ENCODE peak calls at places on chromosomes 7 and 10, in five cellular contexts. Y is neuronal stem cell, V is H1, P is mesendoderm, K is H9. N is an unnamed sample.

GRCh38 chr10:7792541-7792940 is 4.6 kb downstream of the ATP5F1C start:
- DNase-seq in P (no peak), Y (no peak), V (no peak), K (no peak), N (no peak)

GRCh38 chr7:110336423-110336822 is 754.5 kb upstream of the LRRN3 start:
- DNase-seq in K (no peak), V (no peak), P (no peak), Y (no peak), N (no peak)

GRCh38 chr7:139739863-139740597 is 37.8 kb downstream of the HIPK2 start:
- DNase-seq in K (no peak), V (no peak), Y (no peak), P (no peak), N (no peak)

GRCh38 chr7:125670926-125671572 is 741.4 kb upstream of the POT1 start:
- DNase-seq in V (no peak), P (peak; percentile 53), K (no peak), Y (peak; percentile 21), N (no peak)

GRCh38 chr10:110399163-110400094 is 94.7 kb upstream of the SMNDC1 start:
- DNase-seq in V (no peak), P (no peak), K (no peak), Y (no peak), N (peak; percentile 99)

GRCh38 chr10:129968937-129969527 is 5.0 kb upstream of the EBF3 start:
- DNase-seq in V (no peak), P (peak; percentile 84), Y (peak; percentile 75), K (peak; percentile 85), N (peak; percentile 31)

GRCh38 chr10:100155936-100156335 is 29.9 kb downstream of the ERLIN1 start:
- DNase-seq in Y (no peak), V (no peak), P (no peak), K (no peak), N (no peak)

GRCh38 chr10:86524225-86524982 is 2.8 kb upstream of the WAPL start:
- DNase-seq in K (no peak), Y (no peak), V (no peak), P (no peak), N (no peak)

GRCh38 chr7:129864042-129864441 is 88.7 kb downstream of the UBE2H start:
- DNase-seq in K (no peak), Y (no peak), P (no peak), V (no peak), N (no peak)

GRCh38 chr10:111116762-111117445 is 40.1 kb downstream of the ADRA2A start:
- DNase-seq in P (no peak), Y (no peak), V (no peak), K (peak; percentile 18), N (no peak)

GRCh38 chr7:147432068-147432467 is 1158.5 kb upstream of the C7orf33 start:
- DNase-seq in K (peak; percentile 32), V (no peak), P (peak; percentile 78), Y (peak; percentile 45), N (peak; percentile 48)

GRCh38 chr7:98879989-98880337 is 1.6 kb downstream of the TRRAP start:
- DNase-seq in Y (no peak), V (no peak), K (no peak), P (no peak), N (no peak)
- H3K4ac ChIP-seq in Y (no peak overlapping the region), V (no peak overlapping the region), K (no peak overlapping the region), P (no peak overlapping the region), N (no peak overlapping the region)

DNA sequence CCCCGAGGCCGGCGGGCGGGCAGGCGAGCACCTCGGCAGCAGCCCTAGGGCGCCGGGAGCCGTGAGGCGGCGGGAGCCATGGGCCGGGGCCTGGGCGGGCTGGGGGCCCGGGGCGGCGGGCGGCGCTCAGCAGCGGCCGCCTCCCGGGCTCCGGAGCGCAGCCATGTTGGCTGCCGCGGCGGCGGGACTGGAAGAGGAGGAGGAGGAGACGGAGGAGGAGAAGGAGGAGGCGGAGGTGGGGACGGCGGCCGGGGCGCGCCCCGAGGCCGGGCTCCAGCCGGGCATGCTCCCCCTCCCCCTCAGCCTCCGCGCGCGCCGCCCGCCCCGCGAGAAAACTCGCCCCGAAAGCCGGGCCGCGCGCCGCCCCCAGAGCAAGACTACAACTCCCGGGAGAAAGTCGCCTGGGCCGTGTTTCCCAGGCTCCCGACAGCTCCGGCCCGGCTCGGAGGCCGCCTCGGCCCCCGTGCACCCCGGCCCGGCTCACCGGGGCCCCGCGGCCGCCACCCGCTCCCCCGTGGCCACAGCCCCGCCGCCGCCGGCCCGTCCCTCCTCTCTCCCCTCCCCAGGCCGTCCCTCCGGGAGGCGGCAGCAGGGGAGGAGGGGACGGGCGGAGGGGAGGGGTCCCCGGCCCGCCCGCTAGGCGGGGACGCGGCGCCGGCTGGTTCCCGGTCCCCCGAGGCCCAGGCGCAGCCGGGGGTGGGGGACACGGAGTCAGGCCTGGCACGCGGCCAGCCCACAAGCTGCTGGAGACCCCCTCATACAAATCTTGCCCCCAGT is at the start of gene DLG5:
- DNase-seq in V (no peak), Y (peak; percentile 55), P (peak; percentile 45), K (peak; percentile 45), N (peak; percentile 52)
- H3K4ac ChIP-seq in V (peak within 1 kb of the TSS; percentile 87), Y (peak within 1 kb of the TSS; percentile 84), P (peak within 1 kb of the TSS; percentile 58), K (no peak within 1 kb of the TSS), N (peak within 1 kb of the TSS; percentile 71)

GRCh38 chr10:72242675-72243074 is 26.6 kb upstream of the ASCC1 start:
- DNase-seq in K (peak; percentile 57), V (no peak), P (peak; percentile 69), Y (no peak), N (no peak)

GRCh38 chr10:72243822-72244437 is 27.9 kb upstream of the ASCC1 start:
- DNase-seq in K (no peak), V (no peak), P (no peak), Y (no peak), N (peak; percentile 90)

GRCh38 chr10:72240371-72240770 is 24.3 kb upstream of the ASCC1 start:
- DNase-seq in V (no peak), Y (no peak), K (no peak), P (no peak), N (no peak)

GRCh38 chr10:72239409-72239808 is 23.3 kb upstream of the ASCC1 start:
- DNase-seq in P (no peak), Y (no peak), V (no peak), K (no peak), N (no peak)

DNA sequence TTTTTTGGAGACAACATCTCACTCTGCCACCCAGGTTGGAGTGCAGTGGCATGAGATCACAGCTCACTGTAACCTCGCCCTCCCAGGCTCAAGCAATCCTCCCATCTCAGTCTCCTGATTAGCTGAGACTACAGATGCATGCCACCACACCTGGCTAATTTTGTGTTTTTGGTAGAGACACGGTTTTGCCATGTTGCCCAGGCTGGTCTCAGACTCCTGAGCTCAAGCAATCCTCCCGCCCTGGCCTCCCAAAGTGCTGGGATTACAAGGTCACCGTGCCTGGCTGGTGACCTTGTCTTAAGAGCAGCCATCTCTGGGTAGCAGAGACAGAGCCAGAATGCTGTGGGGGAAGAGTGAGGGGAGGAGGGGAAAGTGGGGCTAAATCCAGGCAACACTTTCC is 25.8 kb upstream of the ASCC1 start:
- DNase-seq in P (no peak), V (no peak), K (no peak), Y (no peak), N (no peak)
- H3K4ac ChIP-seq in P (no peak overlapping the region), V (no peak overlapping the region), K (no peak overlapping the region), Y (no peak overlapping the region), N (no peak overlapping the region)

GRCh38 chr7:104208421-104208780 is 588 bp upstream of the ORC5 start:
- DNase-seq in Y (no peak), P (no peak), V (no peak), K (no peak), N (no peak)

GRCh38 chr7:104209063-104209462 is 1.2 kb upstream of the ORC5 start:
- DNase-seq in K (no peak), P (no peak), V (no peak), Y (no peak), N (no peak)

GRCh38 chr7:104207348-104207730 is 474 bp downstream of the ORC5 start:
- DNase-seq in K (no peak), P (peak; percentile 32), Y (no peak), V (no peak), N (peak; percentile 12)

GRCh38 chr7:104206841-104207240 is 972 bp downstream of the ORC5 start:
- DNase-seq in K (no peak), P (no peak), V (no peak), Y (no peak), N (no peak)

GRCh38 chr7:104207731-104208420 is at the start of gene ORC5:
- DNase-seq in Y (peak; percentile 61), V (peak; percentile 27), K (peak; percentile 45), P (peak; percentile 84), N (peak; percentile 80)
- H3K4ac ChIP-seq in Y (peak within 1 kb of the TSS; percentile 53), V (peak within 1 kb of the TSS; percentile 57), K (no peak within 1 kb of the TSS), P (peak within 1 kb of the TSS; percentile 76), N (peak within 1 kb of the TSS; percentile 95)

GRCh38 chr10:3951993-3952392 is 167.0 kb upstream of the KLF6 start:
- DNase-seq in K (no peak), P (no peak), Y (no peak), V (no peak), N (no peak)

GRCh38 chr10:3946234-3947229 is 161.5 kb upstream of the KLF6 start:
- DNase-seq in P (peak; percentile 31), Y (no peak), V (no peak), K (no peak), N (no peak)

GRCh38 chr10:3948843-3949242 is 163.8 kb upstream of the KLF6 start:
- DNase-seq in K (no peak), V (no peak), P (no peak), Y (no peak), N (peak; percentile 79)

GRCh38 chr10:3950676-3951275 is 165.8 kb upstream of the KLF6 start:
- DNase-seq in V (no peak), Y (no peak), P (no peak), K (no peak), N (no peak)

DNA sequence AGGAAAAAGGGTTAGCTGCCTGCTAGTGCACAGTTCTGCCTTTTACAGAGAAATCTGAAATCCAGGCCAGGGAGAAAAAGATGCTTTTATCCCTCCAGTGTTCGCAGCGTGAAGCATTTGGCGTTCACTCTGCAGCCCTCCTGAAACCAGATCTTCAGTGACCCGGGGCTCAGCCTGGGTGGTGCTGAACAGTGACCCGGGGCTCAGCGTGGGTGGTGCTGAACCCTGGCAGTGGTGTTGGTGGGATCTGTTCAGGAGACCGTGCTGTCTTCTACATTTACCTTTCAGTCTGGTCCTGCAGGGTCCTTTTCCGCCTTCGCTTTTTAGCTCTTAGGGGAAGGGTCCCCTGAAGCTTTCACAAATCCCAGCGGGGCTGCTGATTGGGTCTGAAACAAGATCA is 164.7 kb upstream of the KLF6 start:
- DNase-seq in P (no peak), K (no peak), V (no peak), Y (no peak), N (no peak)
- H3K4ac ChIP-seq in P (peak overlapping the region; percentile 56), K (no peak overlapping the region), V (no peak overlapping the region), Y (no peak overlapping the region), N (no peak overlapping the region)